ENCODE peak calls at places on chromosomes 5 and 9, in four cellular contexts. B, F, Y and P are unnamed samples.

GRCh38 chr5:150182774-150183173 is 7.1 kb upstream of the SLC6A7 start:
- DNase-seq in B (no peak), F (no peak), Y (no peak), P (no peak)

GRCh38 chr5:16585028-16585667 is 31.6 kb downstream of the RETREG1 start:
- DNase-seq in Y (no peak), F (no peak), B (no peak), P (no peak)

GRCh38 chr9:26131891-26132290 is 453.6 kb upstream of the TUSC1 start:
- DNase-seq in F (no peak), B (peak; percentile 58), Y (no peak), P (peak; percentile 32)

GRCh38 chr9:123925820-123926219 is 4.1 kb downstream of the DENND1A start:
- DNase-seq in B (no peak), F (no peak), Y (no peak), P (peak; percentile 42)

GRCh38 chr5:141618030-141618803 is 583 bp downstream of the DIAPH1 start:
- DNase-seq in B (no peak), F (no peak), Y (no peak), P (peak; percentile 36)

GRCh38 chr5:32964246-32964645 is 253.1 kb downstream of the NPR3 start:
- DNase-seq in B (no peak), F (no peak), Y (no peak), P (peak; percentile 5)

GRCh38 chr9:76136986-76137385 is 246.5 kb downstream of the PCSK5 start:
- DNase-seq in F (no peak), Y (no peak), B (peak; percentile 65), P (peak; percentile 61)

GRCh38 chr5:77957931-77958476 is 181.9 kb upstream of the TBCA start:
- DNase-seq in Y (no peak), F (no peak), B (no peak), P (no peak)

GRCh38 chr5:151870820-151871219 is 53.8 kb downstream of the GLRA1 start:
- DNase-seq in Y (no peak), F (no peak), B (peak; percentile 21), P (peak; percentile 7)

GRCh38 chr9:98317134-98317857 is 61.8 kb upstream of the TBC1D2 start:
- DNase-seq in B (no peak), F (no peak), Y (no peak), P (peak; percentile 64)

GRCh38 chr5:73998496-73998895 is 372.5 kb downstream of the ARHGEF28 start:
- DNase-seq in Y (no peak), B (peak; percentile 63), F (no peak), P (peak; percentile 22)

GRCh38 chr9:72365525-72366256 is 683 bp upstream of the ZFAND5 start:
- DNase-seq in Y (peak; percentile 93), F (peak; percentile 46), B (peak; percentile 95), P (peak; percentile 95)

GRCh38 chr5:3417376-3417943 is 178.2 kb upstream of the IRX1 start:
- DNase-seq in Y (no peak), B (no peak), F (no peak), P (no peak)

GRCh38 chr9:137195525-137196220 is 4.9 kb downstream of the TPRN start:
- DNase-seq in Y (no peak), F (no peak), B (no peak), P (no peak)

GRCh38 chr5:54835642-54836041 is 149.8 kb downstream of the ESM1 start:
- DNase-seq in B (peak; percentile 60), Y (no peak), F (no peak), P (peak; percentile 81)

GRCh38 chr5:134506054-134507039 is 19.1 kb upstream of the JADE2 start:
- DNase-seq in B (peak; percentile 23), Y (no peak), F (no peak), P (peak; percentile 45)

GRCh38 chr5:83927140-83927733 is 206.6 kb upstream of the HAPLN1 start:
- DNase-seq in Y (no peak), B (peak; percentile 75), F (no peak), P (peak; percentile 64)

GRCh38 chr9:99092643-99093491 is 12.0 kb upstream of the TGFBR1 start:
- DNase-seq in Y (no peak), F (no peak), B (no peak), P (no peak)

DNA sequence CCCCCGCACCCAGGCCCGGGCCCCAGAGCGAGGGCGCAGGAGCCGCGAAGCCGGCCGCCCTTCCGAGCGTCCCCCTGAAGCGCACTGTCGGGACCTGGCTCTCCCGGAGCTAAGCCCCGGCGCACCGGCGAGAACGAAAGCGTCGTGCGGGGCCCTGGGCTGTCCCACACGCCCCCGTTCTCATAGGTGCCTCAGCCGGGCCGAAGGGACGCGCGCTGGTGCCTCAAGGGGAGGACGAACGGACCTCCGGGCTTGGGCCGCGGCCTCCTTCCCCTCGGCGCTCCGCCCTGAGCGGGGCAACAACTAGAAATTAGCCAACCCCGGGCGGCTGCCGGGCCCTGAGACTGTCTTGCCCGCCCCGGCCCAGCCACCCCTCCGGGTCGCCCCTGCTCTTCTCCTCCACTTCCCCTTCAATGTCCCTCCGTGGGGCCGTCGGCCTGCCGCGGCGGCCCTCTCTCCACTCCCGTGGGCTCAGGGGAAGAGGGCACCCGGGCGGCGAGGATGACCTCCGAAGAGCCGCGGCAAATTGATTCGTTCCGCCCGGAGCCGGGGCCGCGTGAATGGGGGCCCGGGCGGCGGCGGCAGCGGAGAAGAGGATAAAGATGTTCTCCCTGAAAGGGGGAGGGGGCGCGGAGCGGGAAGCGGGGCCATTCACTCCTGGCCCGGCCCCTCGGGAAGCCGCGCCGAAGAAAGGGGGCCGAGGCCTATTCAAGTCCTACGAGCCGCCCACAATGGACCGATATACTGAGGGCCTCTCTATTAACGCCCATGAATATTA is 3.5 kb upstream of the PRDM12 start:
- DNase-seq in Y (no peak), B (no peak), F (no peak), P (no peak)
- H3K4me3 ChIP-seq in Y (peak overlapping the region; percentile 48), B (peak overlapping the region; percentile 10), F (peak overlapping the region; percentile 69), P (peak overlapping the region; percentile 25)

DNA sequence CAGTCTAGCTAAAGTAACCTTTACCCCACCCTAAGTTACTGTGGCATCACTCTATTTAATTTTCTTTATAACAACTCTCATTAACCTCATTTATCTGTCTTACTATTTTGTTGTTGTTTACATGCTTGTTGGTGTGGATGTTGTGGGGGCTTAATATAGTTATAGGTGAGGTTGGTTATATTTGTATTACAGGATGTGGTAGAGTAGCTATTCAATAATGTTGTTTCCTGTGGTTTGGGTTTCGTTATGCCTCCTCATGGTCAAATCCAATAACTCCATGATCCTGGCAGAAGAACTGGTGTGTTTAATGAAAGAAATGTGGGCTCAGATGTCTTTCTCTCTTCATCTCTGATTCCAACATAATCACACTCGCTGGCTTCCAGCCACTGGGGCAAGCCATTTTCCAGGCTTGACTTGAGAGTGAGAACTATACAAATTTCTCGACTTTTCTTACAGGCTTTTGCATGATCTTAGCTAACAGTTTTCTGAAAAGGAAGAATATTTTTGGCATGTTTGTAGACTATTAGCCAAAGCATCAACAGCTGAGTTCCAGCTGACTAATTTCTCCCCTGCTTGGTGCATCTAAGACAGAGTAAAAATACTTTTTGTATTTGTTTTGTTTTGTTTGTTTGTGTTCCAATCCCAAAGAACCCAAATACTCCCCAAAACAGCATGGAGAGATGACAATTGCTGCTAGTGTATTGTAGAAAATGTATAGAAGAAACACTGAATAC is 303.7 kb upstream of the PAPPA start:
- DNase-seq in Y (no peak), B (no peak), F (no peak), P (peak; percentile 37)
- TF ChIP-seq CTCF in Y (no peak), B (no peak), F (no peak), P (no peak)

GRCh38 chr9:35619800-35620158 is 1.6 kb upstream of the CD72 start:
- DNase-seq in B (no peak), F (no peak), Y (no peak), P (no peak)

GRCh38 chr9:35618854-35619799 is 914 bp upstream of the CD72 start:
- DNase-seq in Y (no peak), F (no peak), B (no peak), P (peak; percentile 20)

GRCh38 chr9:35616681-35617459 is 1.3 kb downstream of the CD72 start:
- DNase-seq in F (no peak), B (peak; percentile 55), Y (peak; percentile 88), P (peak; percentile 74)

GRCh38 chr9:35617548-35617947 is 665 bp downstream of the CD72 start:
- DNase-seq in F (no peak), B (no peak), Y (no peak), P (no peak)

GRCh38 chr9:35618325-35618727 is at the start of gene CD72:
- DNase-seq in Y (no peak), B (no peak), F (no peak), P (no peak)
- H3K4me3 ChIP-seq in Y (peak within 1 kb of the TSS; percentile 48), B (peak within 1 kb of the TSS; percentile 37), F (peak within 1 kb of the TSS; percentile 70), P (peak within 1 kb of the TSS; percentile 37)

DNA sequence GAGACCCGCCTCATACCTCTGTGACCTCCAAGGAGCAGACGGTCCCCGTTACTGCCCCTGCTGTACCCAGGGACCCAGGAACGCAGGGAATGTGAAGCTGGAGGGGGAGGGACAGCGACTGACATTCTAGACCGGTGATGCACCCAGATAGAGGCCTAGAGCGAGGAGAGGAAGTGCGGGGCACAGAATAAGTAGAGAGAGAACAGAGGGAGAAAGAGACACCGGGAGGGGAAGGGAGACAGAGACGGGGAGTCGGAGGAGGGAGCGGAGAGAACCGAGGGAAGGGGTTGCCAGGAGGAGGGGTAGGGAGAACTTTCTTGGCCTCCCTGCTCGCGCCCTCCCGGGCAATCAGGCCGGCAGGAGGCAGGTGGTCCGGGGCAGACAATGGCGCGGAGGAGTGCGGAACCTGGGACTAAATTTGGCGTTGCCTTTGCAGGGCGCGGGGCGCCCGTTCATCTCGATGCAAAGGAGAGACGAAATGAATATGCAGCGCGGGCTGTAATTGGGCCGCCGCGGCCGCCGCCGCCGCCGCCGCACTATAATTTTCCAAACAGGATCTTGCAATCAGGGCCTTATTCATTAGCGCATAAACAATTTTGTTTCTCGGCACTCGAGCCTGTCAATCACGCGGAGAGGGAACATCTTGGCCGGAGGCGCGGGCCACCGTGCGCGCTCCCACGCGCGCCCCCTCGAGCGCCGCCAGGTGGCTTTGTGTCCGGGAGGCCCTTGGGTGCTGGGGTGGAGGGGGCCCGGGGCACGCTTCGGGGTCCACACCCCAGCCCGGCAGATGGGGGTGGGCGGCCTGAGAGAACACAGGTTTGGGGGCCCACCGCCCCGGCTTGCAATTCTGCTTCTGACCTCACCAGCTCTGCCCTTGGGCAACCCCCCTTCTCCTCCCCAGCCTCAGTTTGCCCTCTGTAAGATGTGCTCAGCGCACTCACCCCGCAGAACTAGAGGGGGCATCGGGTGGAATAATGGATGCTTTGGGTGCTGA is 32.9 kb downstream of the NDUFA8 start:
- DNase-seq in Y (no peak), B (peak; percentile 37), F (no peak), P (no peak)
- TF ChIP-seq CTCF in Y (no peak), B (no peak), F (no peak), P (peak; percentile 1)

GRCh38 chr5:170625221-170626165 is 121.7 kb downstream of the KCNIP1 start:
- DNase-seq in Y (no peak), B (no peak), F (no peak), P (no peak)

GRCh38 chr5:170623576-170624181 is 119.9 kb downstream of the KCNIP1 start:
- DNase-seq in B (peak; percentile 70), Y (no peak), F (no peak), P (peak; percentile 64)

GRCh38 chr5:170622933-170623332 is 119.1 kb downstream of the KCNIP1 start:
- DNase-seq in B (no peak), F (no peak), Y (no peak), P (no peak)

GRCh38 chr5:170617519-170618218 is 113.8 kb downstream of the KCNIP1 start:
- DNase-seq in Y (no peak), B (no peak), F (no peak), P (no peak)

GRCh38 chr5:170619869-170620268 is 116.0 kb downstream of the KCNIP1 start:
- DNase-seq in Y (no peak), B (no peak), F (no peak), P (no peak)
- H3K4me3 ChIP-seq in Y (no peak overlapping the region), B (no peak overlapping the region), F (no peak overlapping the region), P (no peak overlapping the region)

GRCh38 chr5:8842906-8843590 is 702.8 kb downstream of the SEMA5A start:
- DNase-seq in F (no peak), Y (no peak), B (peak; percentile 48), P (peak; percentile 82)
- TF ChIP-seq CTCF in F (no peak), Y (no peak), B (peak; percentile 58), P (peak; percentile 77)